ENCODE peak calls at places on chromosome 5, in four cellular contexts. Z, S, W and K are unnamed samples.
A peak's percentile ranks its signal among the peaks of the same experiment; 100 is the strongest.

GRCh38 chr5:66864240-66864884 is 268.2 kb downstream of the MAST4 start:
- DNase-seq in Z (peak; percentile 6), S (peak; percentile 76), W (no peak), K (peak; percentile 37)

GRCh38 chr5:140111043-140111858 is 2.7 kb upstream of the PURA start:
- DNase-seq in Z (no peak), S (no peak), W (no peak), K (no peak)

GRCh38 chr5:89396262-89396975 is 513.4 kb upstream of the MEF2C start:
- DNase-seq in Z (no peak), S (peak; percentile 26), W (no peak), K (no peak)

GRCh38 chr5:95900383-95900958 is 61.2 kb downstream of the ELL2 start:
- DNase-seq in Z (no peak), S (peak; percentile 90), W (no peak), K (no peak)

GRCh38 chr5:156543348-156543747 is 216.4 kb downstream of the SGCD start:
- DNase-seq in Z (no peak), S (no peak), W (no peak), K (no peak)

GRCh38 chr5:54820346-54820745 is 165.0 kb downstream of the ESM1 start:
- DNase-seq in Z (no peak), S (peak; percentile 62), W (no peak), K (no peak)

GRCh38 chr5:1901983-1902382 is 19.3 kb upstream of the IRX4 start:
- DNase-seq in Z (no peak), S (no peak), W (no peak), K (no peak)

GRCh38 chr5:73452215-73452614 is 3.6 kb upstream of the FOXD1 start:
- DNase-seq in Z (no peak), S (no peak), W (no peak), K (no peak)

GRCh38 chr5:40945111-40945510 is 35.8 kb downstream of the C7 start:
- DNase-seq in Z (no peak), S (no peak), W (no peak), K (no peak)

GRCh38 chr5:177005619-177006264 is 837 bp downstream of the UIMC1 start:
- DNase-seq in Z (peak; percentile 58), S (peak; percentile 86), W (no peak), K (no peak)

GRCh38 chr5:158976035-158976434 is 123.7 kb downstream of the EBF1 start:
- DNase-seq in Z (peak; percentile 59), S (peak; percentile 88), W (no peak), K (no peak)

GRCh38 chr5:173053041-173053440 is 3.1 kb upstream of the CREBRF start:
- DNase-seq in Z (no peak), S (no peak), W (no peak), K (no peak)

GRCh38 chr5:56725709-56726108 is 89.6 kb upstream of the MAP3K1 start:
- DNase-seq in Z (no peak), S (no peak), W (no peak), K (no peak)

GRCh38 chr5:149680810-149681221 is 49.3 kb upstream of the PPARGC1B start:
- DNase-seq in Z (no peak), S (no peak), W (no peak), K (no peak)

GRCh38 chr5:104909803-104910202 is 1347.2 kb upstream of the NUDT12 start:
- DNase-seq in Z (no peak), S (no peak), W (no peak), K (no peak)

GRCh38 chr5:82623094-82623514 is 344.9 kb upstream of the RPS23 start:
- DNase-seq in Z (no peak), S (no peak), W (no peak), K (no peak)

GRCh38 chr5:124652514-124652819 is 94.0 kb downstream of the ZNF608 start:
- DNase-seq in Z (no peak), S (no peak), W (no peak), K (no peak)

GRCh38 chr5:122896598-122897282 is 51.3 kb downstream of the SNX24 start:
- DNase-seq in Z (peak; percentile 16), S (peak; percentile 39), W (no peak), K (no peak)

GRCh38 chr5:139137703-139138102 is 60.5 kb downstream of the SIL1 start:
- DNase-seq in Z (peak; percentile 14), S (peak; percentile 60), W (no peak), K (peak; percentile 16)

GRCh38 chr5:31733365-31733764 is 94.4 kb downstream of the PDZD2 start:
- DNase-seq in Z (no peak), S (no peak), W (no peak), K (no peak)

GRCh38 chr5:33854733-33855151 is 37.0 kb downstream of the ADAMTS12 start:
- DNase-seq in Z (peak; percentile 93), S (peak; percentile 91), W (no peak), K (no peak)

GRCh38 chr5:154211611-154212390 is 21.3 kb downstream of the GALNT10 start:
- DNase-seq in Z (no peak), S (no peak), W (no peak), K (no peak)

GRCh38 chr5:42745856-42746255 is 10.8 kb upstream of the CCDC152 start:
- DNase-seq in Z (no peak), S (no peak), W (no peak), K (no peak)

GRCh38 chr5:35890021-35890740 is 33.5 kb downstream of the IL7R start:
- DNase-seq in Z (no peak), S (peak; percentile 65), W (no peak), K (no peak)

GRCh38 chr5:154721476-154722058 is 33.6 kb upstream of the LARP1 start:
- DNase-seq in Z (no peak), S (no peak), W (peak; percentile 61), K (peak; percentile 70)

GRCh38 chr5:3604501-3604900 is 8.9 kb downstream of the IRX1 start:
- DNase-seq in Z (no peak), S (no peak), W (no peak), K (no peak)

GRCh38 chr5:173616577-173617118 is at the start of gene BOD1:
- DNase-seq in Z (peak; percentile 99), S (peak; percentile 99), W (peak; percentile 89), K (peak; percentile 94)

GRCh38 chr5:7671420-7671819 is 179.5 kb downstream of the CFAP90 start:
- DNase-seq in Z (no peak), S (no peak), W (no peak), K (no peak)

GRCh38 chr5:95620870-95621838 is 1.3 kb downstream of the GPR150 start:
- DNase-seq in Z (no peak), S (peak; percentile 40), W (no peak), K (no peak)

GRCh38 chr5:68252678-68253520 is 37.3 kb downstream of the PIK3R1 start:
- DNase-seq in Z (peak; percentile 66), S (peak; percentile 76), W (peak; percentile 27), K (peak; percentile 25)

GRCh38 chr5:143635146-143635752 is 176.7 kb upstream of the HMHB1 start:
- DNase-seq in Z (peak; percentile 27), S (peak; percentile 63), W (no peak), K (no peak)

GRCh38 chr5:178072749-178073148 is 40.6 kb upstream of the N4BP3 start:
- DNase-seq in Z (no peak), S (no peak), W (no peak), K (no peak)

GRCh38 chr5:28408186-28408585 is 1369.8 kb upstream of the CDH9 start:
- DNase-seq in Z (peak; percentile 75), S (peak; percentile 85), W (no peak), K (no peak)

GRCh38 chr5:10329421-10329807 is 21.7 kb upstream of the CMBL start:
- DNase-seq in Z (no peak), S (no peak), W (no peak), K (no peak)

GRCh38 chr5:50726475-50727148 is 60.2 kb downstream of the PARP8 start:
- DNase-seq in Z (no peak), S (no peak), W (no peak), K (no peak)

GRCh38 chr5:181245427-181246275 is 1.9 kb upstream of the RACK1 start:
- DNase-seq in Z (no peak), S (no peak), W (no peak), K (no peak)